ENCODE peak calls at places on chromosomes 7 and 10, in nine cellular contexts. T is A549, W is adrenal gland, K is prostate gland, N is PC-9, A is lung, S is endodermal cell, O is psoas muscle, M is H9. X is an unnamed sample.

GRCh38 chr7:157951300-157952049 is 614.7 kb downstream of the DNAJB6 start:
- DNase-seq in A (no peak), W (no peak), T (no peak), O (no peak), M (peak), K (no peak), S (peak), N (no peak), X (no peak)

GRCh38 chr10:77455538-77455937 is 182.1 kb downstream of the KCNMA1 start:
- DNase-seq in K (no peak), O (no peak), T (no peak), W (peak), S (no peak), A (no peak), N (no peak), M (no peak), X (no peak)

GRCh38 chr7:37194943-37195342 is 253.7 kb downstream of the ELMO1 start:
- DNase-seq in K (no peak), T (no peak), O (no peak), N (no peak), M (no peak), A (no peak), W (no peak), S (no peak), X (no peak)

GRCh38 chr7:17680026-17680425 is 260.3 kb downstream of the SNX13 start:
- DNase-seq in M (no peak), W (peak), N (no peak), K (no peak), O (peak), T (peak), S (peak), A (peak), X (peak)

GRCh38 chr7:141441837-141442627 is 109.2 kb upstream of the AGK start:
- DNase-seq in M (no peak), S (no peak), W (no peak), K (no peak), N (no peak), T (no peak), A (no peak), O (no peak), X (no peak)

GRCh38 chr7:4663239-4663638 is 18.9 kb upstream of the FOXK1 start:
- DNase-seq in W (no peak), K (no peak), S (no peak), T (no peak), A (no peak), O (no peak), N (no peak), M (no peak), X (no peak)

GRCh38 chr10:119211625-119212441 is 4.5 kb downstream of the GRK5 start:
- DNase-seq in A (no peak), S (no peak), N (no peak), W (no peak), K (no peak), O (no peak), M (no peak), T (no peak), X (no peak)

GRCh38 chr7:37112882-37113281 is 335.8 kb downstream of the ELMO1 start:
- DNase-seq in K (no peak), O (no peak), W (peak), A (no peak), M (no peak), S (no peak), T (no peak), N (no peak), X (no peak)

GRCh38 chr10:122122493-122122892 is 133.5 kb downstream of the TACC2 start:
- DNase-seq in A (no peak), O (no peak), K (no peak), S (no peak), T (no peak), M (no peak), N (no peak), W (no peak), X (no peak)

GRCh38 chr10:68333905-68334431 is 1.2 kb upstream of the PBLD start:
- DNase-seq in W (no peak), T (no peak), S (no peak), N (no peak), O (no peak), A (no peak), K (no peak), M (no peak), X (no peak)

GRCh38 chr7:12092499-12093130 is 118.5 kb upstream of the TMEM106B start:
- DNase-seq in K (no peak), S (no peak), A (no peak), O (no peak), T (no peak), N (no peak), M (no peak), W (no peak), X (no peak)

GRCh38 chr10:5628366-5628765 is 38.0 kb downstream of the ASB13 start:
- DNase-seq in S (no peak), O (no peak), N (no peak), T (no peak), A (no peak), W (no peak), M (no peak), K (no peak), X (no peak)

GRCh38 chr7:140236626-140237025 is 59.8 kb upstream of the KDM7A start:
- DNase-seq in O (no peak), K (no peak), N (no peak), S (no peak), A (no peak), W (no peak), T (no peak), M (no peak), X (no peak)

GRCh38 chr7:33339074-33339805 is 209.9 kb downstream of the BBS9 start:
- DNase-seq in W (no peak), S (no peak), A (no peak), N (no peak), K (no peak), T (no peak), O (no peak), M (no peak), X (no peak)

GRCh38 chr7:68663392-68663791 is 934.9 kb upstream of the AUTS2 start:
- DNase-seq in S (no peak), A (no peak), W (no peak), N (no peak), T (no peak), O (no peak), M (no peak), K (no peak), X (no peak)

GRCh38 chr10:106795619-106796018 is 368.9 kb downstream of the SORCS1 start:
- DNase-seq in W (peak), A (no peak), O (no peak), M (peak), K (no peak), N (no peak), T (peak), S (peak), X (peak)

GRCh38 chr10:5551531-5552375 is 27.0 kb downstream of the CALML3 start:
- DNase-seq in T (no peak), N (peak), S (no peak), O (peak), W (no peak), A (no peak), K (no peak), M (no peak), X (peak)

GRCh38 chr7:70790215-70791073 is 341.5 kb upstream of the GALNT17 start:
- DNase-seq in O (no peak), A (no peak), T (no peak), M (no peak), N (no peak), K (no peak), S (peak), W (no peak), X (no peak)

GRCh38 chr7:25894902-25895791 is 256.9 kb upstream of the NFE2L3 start:
- DNase-seq in A (peak), K (peak), S (peak), T (peak), N (peak), O (peak), W (peak), M (peak), X (no peak)

GRCh38 chr10:44906476-44906875 is 4.7 kb upstream of the TMEM72 start:
- DNase-seq in S (no peak), M (no peak), O (no peak), A (no peak), N (no peak), K (no peak), W (no peak), T (no peak), X (no peak)

GRCh38 chr7:152859781-152860191 is 100.2 kb downstream of the ACTR3B start:
- DNase-seq in O (no peak), A (no peak), K (no peak), N (no peak), M (peak), W (no peak), S (peak), T (peak), X (no peak)

GRCh38 chr7:24665564-24666294 is 91.5 kb downstream of the GSDME start:
- DNase-seq in N (peak), W (peak), O (no peak), A (no peak), S (peak), T (peak), K (peak), M (peak), X (peak)

GRCh38 chr7:127847641-127848040 is 183.6 kb downstream of the LRRC4 start:
- DNase-seq in S (no peak), W (no peak), O (no peak), K (no peak), M (no peak), A (no peak), T (no peak), N (no peak), X (no peak)

GRCh38 chr7:17331891-17332501 is 33.5 kb downstream of the AHR start:
- DNase-seq in S (no peak), N (no peak), W (no peak), A (no peak), T (no peak), O (no peak), K (no peak), M (no peak), X (no peak)

GRCh38 chr10:72008096-72008933 is 44.1 kb downstream of the CHST3 start:
- DNase-seq in A (no peak), N (no peak), M (no peak), O (no peak), W (no peak), S (no peak), K (peak), T (no peak), X (peak)

GRCh38 chr10:123583639-123584418 is 82.3 kb upstream of the GPR26 start:
- DNase-seq in W (peak), A (peak), T (peak), S (peak), O (peak), M (peak), N (peak), K (peak), X (peak)

GRCh38 chr7:142414135-142414534 is 156.3 kb upstream of the PRSS58 start:
- DNase-seq in O (no peak), M (no peak), T (no peak), W (no peak), S (no peak), N (no peak), K (no peak), A (no peak), X (no peak)

GRCh38 chr7:71574153-71574894 is 442.4 kb downstream of the GALNT17 start:
- DNase-seq in N (no peak), A (no peak), O (no peak), M (peak), T (no peak), W (no peak), K (no peak), S (no peak), X (no peak)

GRCh38 chr7:140625908-140626868 is 14.4 kb downstream of the DENND2A start:
- DNase-seq in N (peak), A (peak), M (peak), K (no peak), T (peak), O (peak), S (peak), W (peak), X (peak)

GRCh38 chr10:86958831-86959736 is 685 bp downstream of the SNCG start:
- DNase-seq in M (peak), S (peak), O (peak), T (peak), N (peak), W (peak), K (no peak), A (no peak), X (peak)
- H3K27ac ChIP-seq in M (no peak), S (no peak), O (peak), T (peak), N (peak), W (peak), K (peak), A (peak), X (peak)

GRCh38 chr7:66707825-66708224 is 32.7 kb upstream of the RABGEF1 start:
- DNase-seq in T (no peak), K (no peak), W (no peak), M (no peak), S (no peak), O (no peak), N (no peak), A (no peak), X (no peak)
- TF ChIP-seq CTCF in T (no peak), K (no peak), W (no peak), M (no peak), S (no peak), O (no peak), N (no peak), A (no peak), X (no peak)

GRCh38 chr7:47724335-47724982 is 142.5 kb upstream of the TNS3 start:
- DNase-seq in N (peak), S (peak), M (peak), W (no peak), O (no peak), A (no peak), T (peak), K (no peak), X (peak)
- H3K27ac ChIP-seq in N (peak), S (peak), M (no peak), W (no peak), O (no peak), A (no peak), T (peak), K (no peak), X (no peak)

GRCh38 chr10:126158090-126158489 is 230.2 kb downstream of the ADAM12 start:
- DNase-seq in N (no peak), W (no peak), O (no peak), A (no peak), K (no peak), M (no peak), S (no peak), T (no peak), X (no peak)

GRCh38 chr10:126158537-126158936 is 229.7 kb downstream of the ADAM12 start:
- DNase-seq in W (no peak), A (no peak), T (no peak), N (no peak), O (no peak), S (no peak), K (no peak), M (no peak), X (no peak)

GRCh38 chr10:126161691-126162090 is 226.6 kb downstream of the ADAM12 start:
- DNase-seq in K (no peak), T (no peak), M (no peak), W (no peak), N (no peak), A (no peak), O (no peak), S (no peak), X (no peak)

GRCh38 chr10:126160571-126160970 is 227.7 kb downstream of the ADAM12 start:
- DNase-seq in S (peak), T (no peak), M (peak), K (no peak), O (no peak), W (no peak), N (no peak), A (no peak), X (no peak)

DNA sequence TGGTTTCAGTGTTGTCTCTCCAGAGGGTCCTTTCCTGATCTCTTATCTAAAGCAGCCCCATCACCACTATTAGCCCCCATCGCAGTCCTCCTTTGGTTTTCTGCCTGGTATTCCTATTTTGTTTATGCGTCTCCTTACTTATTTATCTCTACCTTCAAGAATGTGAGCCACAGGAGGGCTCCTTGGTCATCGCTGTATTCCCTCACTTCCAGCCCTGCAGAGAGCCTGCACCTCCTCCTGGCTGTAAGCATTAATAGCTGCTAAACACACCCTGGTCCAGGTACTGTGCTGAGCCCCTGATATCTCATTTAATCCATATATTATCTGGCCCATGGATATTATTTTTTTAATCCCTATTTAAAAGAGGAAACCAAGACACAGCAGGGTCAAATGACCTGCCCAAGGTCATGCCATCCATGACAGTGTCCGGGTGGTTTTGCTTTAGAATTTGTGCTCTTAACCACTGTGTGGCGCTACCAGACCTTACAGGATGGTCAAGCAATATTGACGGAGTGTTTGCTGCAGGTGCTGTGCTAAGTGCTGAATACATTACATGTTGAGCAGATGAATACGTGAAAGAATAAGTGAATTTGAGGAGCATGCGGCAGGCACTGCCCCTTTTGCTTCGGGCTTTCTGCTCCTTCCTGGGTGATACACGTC is 227.2 kb downstream of the ADAM12 start:
- DNase-seq in M (peak), T (peak), O (no peak), K (no peak), S (peak), W (no peak), N (no peak), A (no peak), X (no peak)
- TF ChIP-seq CTCF in M (peak), T (peak), O (no peak), K (no peak), S (peak), W (no peak), N (no peak), A (no peak), X (no peak)

GRCh38 chr10:127148933-127149220 is 47.5 kb downstream of the INSYN2A start:
- DNase-seq in M (no peak), O (no peak), K (no peak), W (no peak), S (no peak), T (peak), N (no peak), A (no peak), X (peak)

GRCh38 chr10:127151541-127151940 is 44.9 kb downstream of the INSYN2A start:
- DNase-seq in A (no peak), S (no peak), K (no peak), M (no peak), N (no peak), T (peak), W (no peak), O (no peak), X (peak)

GRCh38 chr10:127148066-127148932 is 48.1 kb downstream of the INSYN2A start:
- DNase-seq in A (no peak), N (no peak), T (peak), M (no peak), K (no peak), W (no peak), O (no peak), S (no peak), X (peak)

GRCh38 chr10:127150136-127150535 is 46.3 kb downstream of the INSYN2A start:
- DNase-seq in T (no peak), A (no peak), W (no peak), N (no peak), M (no peak), O (no peak), S (no peak), K (no peak), X (peak)

DNA sequence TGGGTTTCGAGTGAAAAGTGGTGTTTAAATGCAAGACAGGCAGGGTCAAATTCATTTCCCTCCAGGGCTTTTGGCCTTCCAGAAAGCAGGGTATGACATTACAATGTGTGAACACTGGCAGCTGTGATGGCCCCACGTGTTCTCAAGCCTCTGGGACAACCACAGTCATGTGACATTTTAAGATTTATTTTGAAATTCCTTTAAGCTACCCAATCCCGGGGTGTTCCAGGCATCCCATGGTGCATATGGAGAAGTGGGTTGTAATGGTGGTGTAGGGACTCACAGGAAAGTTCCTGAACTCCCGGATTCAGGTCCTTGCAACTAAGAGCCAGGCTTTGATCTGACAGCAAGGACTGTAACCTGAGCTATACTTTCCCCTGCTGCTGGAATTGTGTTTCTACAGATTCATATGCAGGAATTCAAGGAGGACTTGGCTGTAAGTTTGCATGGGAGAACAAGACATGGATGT is 46.7 kb downstream of the INSYN2A start:
- DNase-seq in N (no peak), W (no peak), T (no peak), S (no peak), A (no peak), M (peak), K (no peak), O (no peak), X (no peak)
- H3K27ac ChIP-seq in N (peak), W (no peak), T (peak), S (no peak), A (no peak), M (no peak), K (no peak), O (no peak), X (peak)

DNA sequence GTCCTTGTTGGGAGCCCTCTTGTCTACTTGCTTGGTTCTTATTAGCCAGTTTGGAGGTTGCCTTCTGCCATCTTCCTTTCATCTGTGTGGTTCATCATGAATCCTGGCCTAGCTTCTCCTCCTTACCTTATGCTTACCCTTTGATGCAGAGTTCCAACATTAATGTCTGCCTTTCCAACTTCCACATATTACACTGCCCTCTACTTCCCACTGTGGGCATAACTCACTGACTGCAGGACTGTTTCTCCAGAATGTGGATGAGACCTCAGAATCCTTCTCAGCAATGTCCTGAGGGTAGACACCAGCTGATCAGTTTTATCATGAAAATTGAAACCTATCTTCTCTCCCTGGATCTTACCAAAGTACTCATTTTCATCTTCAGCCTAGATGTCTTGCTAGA is 491.0 kb downstream of the LRMDA start:
- DNase-seq in S (peak), W (no peak), T (peak), A (no peak), M (no peak), O (no peak), N (no peak), K (no peak), X (no peak)
- TF ChIP-seq CTCF in S (peak), W (no peak), T (peak), A (no peak), M (no peak), O (no peak), N (peak), K (no peak), X (no peak)

X was measured in RWPE1.